ENCODE peak calls at places on chromosome 11, in four cellular contexts. N is endothelial cell of umbilical vein, T is GM23248, R is mammary epithelial cell. J is an unnamed sample.

GRCh38 chr11:134675983-134676382 is 263.9 kb upstream of the B3GAT1 start:
- DNase-seq in N (no peak), T (no peak), R (no peak), J (no peak)

GRCh38 chr11:92277871-92278270 is 53.3 kb downstream of the FAT3 start:
- DNase-seq in N (no peak), T (no peak), R (peak), J (no peak)

GRCh38 chr11:45156731-45157130 is 10.3 kb downstream of the PRDM11 start:
- DNase-seq in N (no peak), T (no peak), R (no peak), J (no peak)

GRCh38 chr11:35144103-35144741 is 5.3 kb downstream of the CD44 start:
- DNase-seq in N (no peak), T (peak), R (peak), J (peak)

GRCh38 chr11:57514538-57515331 is 767 bp downstream of the SLC43A1 start:
- DNase-seq in N (peak), T (peak), R (no peak), J (no peak)

GRCh38 chr11:2393941-2394817 is 6.4 kb upstream of the TSSC4 start:
- DNase-seq in N (no peak), T (no peak), R (no peak), J (no peak)

GRCh38 chr11:43937434-43938411 is 4.7 kb upstream of the C11orf96 start:
- DNase-seq in N (peak), T (peak), R (peak), J (no peak)

GRCh38 chr11:47099213-47099917 is 77.3 kb downstream of the ARFGAP2 start:
- DNase-seq in N (peak), T (no peak), R (peak), J (no peak)

GRCh38 chr11:122093731-122094130 is 22.3 kb downstream of the BLID start:
- DNase-seq in N (no peak), T (peak), R (peak), J (no peak)

GRCh38 chr11:38460901-38461300 is 1862.9 kb upstream of the RAG2 start:
- DNase-seq in N (no peak), T (no peak), R (peak), J (no peak)

GRCh38 chr11:36280531-36280930 is 8.7 kb downstream of the COMMD9 start:
- DNase-seq in N (no peak), T (no peak), R (peak), J (no peak)

GRCh38 chr11:46309669-46310288 is 32.3 kb downstream of the CREB3L1 start:
- DNase-seq in N (no peak), T (peak), R (no peak), J (no peak)

GRCh38 chr11:108786281-108786990 is 121.6 kb downstream of the DDX10 start:
- DNase-seq in N (no peak), T (no peak), R (peak), J (no peak)

GRCh38 chr11:92180664-92181251 is 43.9 kb upstream of the FAT3 start:
- DNase-seq in N (no peak), T (peak), R (peak), J (no peak)

GRCh38 chr11:112163875-112164521 is at the start of gene IL18:
- DNase-seq in N (no peak), T (peak), R (no peak), J (no peak)

GRCh38 chr11:77400775-77401469 is 73.0 kb downstream of the PAK1 start:
- DNase-seq in N (no peak), T (no peak), R (no peak), J (no peak)

GRCh38 chr11:74011360-74012071 is 2.6 kb upstream of the UCP3 start:
- DNase-seq in N (no peak), T (peak), R (no peak), J (no peak)

GRCh38 chr11:65429724-65430405 is 7.3 kb downstream of the NEAT1 start:
- DNase-seq in N (peak), T (peak), R (peak), J (peak)

GRCh38 chr11:12245091-12245490 is 132.3 kb upstream of the PARVA start:
- DNase-seq in N (no peak), T (peak), R (no peak), J (no peak)

GRCh38 chr11:57072640-57073039 is 83.9 kb downstream of the OR5AK2 start:
- DNase-seq in N (peak), T (peak), R (peak), J (no peak)

GRCh38 chr11:33802414-33802950 is 28.2 kb upstream of the FBXO3 start:
- DNase-seq in N (peak), T (peak), R (peak), J (peak)

GRCh38 chr11:18036456-18036855 is 9.6 kb downstream of the TPH1 start:
- DNase-seq in N (no peak), T (no peak), R (no peak), J (no peak)

GRCh38 chr11:77035041-77035440 is 843 bp downstream of the B3GNT6 start:
- DNase-seq in N (no peak), T (no peak), R (no peak), J (no peak)

GRCh38 chr11:26753738-26754504 is 32.1 kb upstream of the SLC5A12 start:
- DNase-seq in N (peak), T (peak), R (peak), J (peak)

GRCh38 chr11:85182437-85183109 is 444.6 kb downstream of the DLG2 start:
- DNase-seq in N (no peak), T (peak), R (peak), J (peak)

GRCh38 chr11:7677801-7678201 is 4.5 kb upstream of the CYB5R2 start:
- DNase-seq in N (no peak), T (peak), R (no peak), J (no peak)

GRCh38 chr11:96293583-96293982 is 49.4 kb downstream of the MAML2 start:
- DNase-seq in N (peak), T (peak), R (no peak), J (no peak)

GRCh38 chr11:72821920-72822799 is 7.9 kb downstream of the ATG16L2 start:
- DNase-seq in N (peak), T (peak), R (peak), J (peak)

GRCh38 chr11:47083913-47084312 is 92.8 kb downstream of the ARFGAP2 start:
- DNase-seq in N (no peak), T (peak), R (peak), J (no peak)

GRCh38 chr11:61151545-61152252 is 9.5 kb downstream of the VPS37C start:
- DNase-seq in N (no peak), T (no peak), R (no peak), J (no peak)

GRCh38 chr11:116887909-116888556 is 50.6 kb upstream of the APOA1 start:
- DNase-seq in N (no peak), T (peak), R (no peak), J (no peak)

GRCh38 chr11:75492181-75492820 is 33.4 kb downstream of the GDPD5 start:
- DNase-seq in N (peak), T (no peak), R (peak), J (no peak)

GRCh38 chr11:120610101-120610500 is 98.6 kb downstream of the GRIK4 start:
- DNase-seq in N (no peak), T (no peak), R (no peak), J (no peak)

GRCh38 chr11:120612363-120613263 is 101.1 kb downstream of the GRIK4 start:
- DNase-seq in N (peak), T (peak), R (no peak), J (peak)

GRCh38 chr11:120611576-120611975 is 100.0 kb downstream of the GRIK4 start:
- DNase-seq in N (no peak), T (no peak), R (no peak), J (no peak)

GRCh38 chr11:120608760-120609211 is 97.2 kb downstream of the GRIK4 start:
- DNase-seq in N (no peak), T (peak), R (no peak), J (no peak)

GRCh38 chr11:120613264-120614226 is 102.0 kb downstream of the GRIK4 start:
- DNase-seq in N (no peak), T (no peak), R (no peak), J (no peak)
- H3K4me2 ChIP-seq in N (no peak), T (no peak), R (no peak), J (peak)

GRCh38 chr11:40292636-40293585 is 1166.5 kb downstream of the LRRC4C start:
- DNase-seq in N (no peak), T (no peak), R (no peak), J (no peak)
- H2AFZ ChIP-seq in N (peak), T (peak), R (peak), J (no peak)

DNA sequence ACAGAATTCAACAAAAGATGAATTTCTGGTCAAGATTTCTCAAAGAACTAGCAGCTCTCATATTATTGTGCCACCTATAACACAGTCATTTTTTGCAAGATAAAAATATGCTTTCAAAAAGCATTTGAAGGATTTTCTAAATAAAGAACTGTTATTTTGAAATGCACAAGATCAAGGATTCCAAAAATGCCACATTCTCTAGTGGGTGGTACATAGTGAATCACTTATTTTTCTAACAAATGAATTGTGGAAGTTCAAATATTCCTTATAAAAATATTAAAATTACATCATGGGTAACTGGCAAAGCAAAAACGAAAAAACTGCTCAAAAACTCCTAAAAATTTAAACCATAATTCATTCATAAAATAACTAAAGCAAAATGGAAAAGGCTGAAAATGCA is 2.1 kb downstream of the RNF141 start:
- DNase-seq in N (no peak), T (peak), R (no peak), J (no peak)
- H3K4me2 ChIP-seq in N (no peak), T (peak), R (peak), J (no peak)

DNA sequence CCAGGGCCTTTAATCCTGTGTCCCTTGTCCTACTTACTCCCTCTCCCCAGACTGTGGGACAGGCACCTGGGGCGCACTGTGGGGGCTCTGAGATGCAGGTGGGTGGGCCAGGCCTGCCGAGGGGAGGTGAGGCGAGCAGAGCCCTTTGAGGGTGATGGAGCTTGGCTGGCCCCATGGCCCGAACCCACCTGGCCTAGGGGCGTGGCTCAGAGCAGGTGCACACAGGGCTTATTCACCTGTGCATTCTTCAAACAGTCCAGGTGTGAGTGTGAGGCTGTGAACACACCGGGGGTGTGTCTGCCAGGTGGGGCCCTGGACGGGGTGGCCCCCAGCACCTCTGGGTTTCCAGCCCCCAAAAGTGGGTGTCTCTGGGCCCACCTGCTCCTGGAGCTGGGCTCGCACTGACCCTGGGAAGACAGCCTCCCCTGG is 9.0 kb upstream of the MUC5AC start:
- DNase-seq in N (no peak), T (no peak), R (no peak), J (no peak)
- H2AFZ ChIP-seq in N (no peak), T (no peak), R (no peak), J (no peak)

DNA sequence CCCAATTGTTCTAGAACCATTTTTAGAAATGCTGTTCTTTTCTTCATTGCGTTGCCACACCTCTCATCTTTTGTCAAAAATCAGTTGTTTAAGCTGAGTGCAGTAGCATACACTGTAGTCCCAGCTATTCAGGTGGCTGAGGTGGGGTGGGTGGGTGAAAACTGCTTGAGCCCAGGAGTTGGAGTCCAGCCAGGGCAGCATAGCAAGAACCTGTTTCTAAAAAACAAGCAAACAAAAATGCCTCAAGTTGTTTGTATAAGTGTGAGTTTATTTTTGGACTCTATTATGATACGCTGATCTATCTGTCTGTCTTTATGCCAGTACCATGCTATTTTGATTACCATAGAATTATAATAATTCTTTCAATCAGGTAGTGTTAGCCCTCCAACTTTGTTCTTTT is 62.5 kb upstream of the RRM1 start:
- DNase-seq in N (no peak), T (no peak), R (no peak), J (no peak)
- H3K4me2 ChIP-seq in N (no peak), T (no peak), R (no peak), J (no peak)

GRCh38 chr11:14672635-14673034 is 29.0 kb downstream of the PDE3B start:
- DNase-seq in N (no peak), T (peak), R (peak), J (no peak)
- H2AFZ ChIP-seq in N (no peak), T (no peak), R (peak), J (no peak)

GRCh38 chr11:9399466-9399865 is 15.0 kb downstream of the IPO7 start:
- DNase-seq in N (no peak), T (peak), R (no peak), J (no peak)

GRCh38 chr11:9397746-9398680 is 13.6 kb downstream of the IPO7 start:
- DNase-seq in N (no peak), T (peak), R (no peak), J (no peak)

GRCh38 chr11:9396752-9397151 is 12.3 kb downstream of the IPO7 start:
- DNase-seq in N (no peak), T (no peak), R (no peak), J (no peak)

GRCh38 chr11:9396310-9396709 is 11.9 kb downstream of the IPO7 start:
- DNase-seq in N (no peak), T (no peak), R (no peak), J (no peak)
- H3K4me2 ChIP-seq in N (no peak), T (no peak), R (no peak), J (no peak)

GRCh38 chr11:89495951-89496350 is 4.8 kb upstream of the NOX4 start:
- DNase-seq in N (peak), T (peak), R (peak), J (no peak)
- H2AFZ ChIP-seq in N (peak), T (peak), R (no peak), J (no peak)